ENCODE peak calls at places on chromosome 2, in eight cellular contexts. Z is naive thymus-derived CD4-positive, alpha-beta T cell; O is A549; I is GM13976; J is CD8-positive, alpha-beta memory T cell; G is NCI-H526; M is NCI-H2171 treated with DMSO at 0.1 percent for 48 hours; R is lower lobe of right lung. W is an unnamed sample.

GRCh38 chr2:42340938-42341636 is 19.9 kb downstream of the COX7A2L start:
- DNase-seq in R (no peak), I (no peak), M (no peak), G (no peak), Z (no peak), O (no peak), J (no peak), W (no peak)

GRCh38 chr2:15807418-15808220 is 132.7 kb upstream of the MYCN start:
- DNase-seq in Z (no peak), R (no peak), M (no peak), O (no peak), J (no peak), I (no peak), G (no peak), W (no peak)

GRCh38 chr2:26631815-26632214 is 9.4 kb downstream of the CIB4 start:
- DNase-seq in R (peak), O (no peak), I (no peak), Z (no peak), M (no peak), J (no peak), G (no peak), W (no peak)

GRCh38 chr2:46774499-46775228 is 140.9 kb downstream of the MCFD2 start:
- DNase-seq in O (no peak), Z (no peak), J (no peak), R (no peak), G (no peak), M (no peak), I (no peak), W (no peak)

GRCh38 chr2:10873790-10874437 is 37.8 kb upstream of the KCNF1 start:
- DNase-seq in R (no peak), J (no peak), G (no peak), O (no peak), I (peak), Z (no peak), M (no peak), W (no peak)

GRCh38 chr2:36530983-36531354 is 67.0 kb downstream of the FEZ2 start:
- DNase-seq in I (peak), O (no peak), M (no peak), G (no peak), R (no peak), J (no peak), Z (no peak), W (peak)

GRCh38 chr2:109053716-109054115 is 64.7 kb upstream of the EDAR start:
- DNase-seq in G (no peak), R (no peak), J (no peak), Z (no peak), O (no peak), M (no peak), I (no peak), W (no peak)

GRCh38 chr2:106165556-106165955 is 28.5 kb downstream of the UXS1 start:
- DNase-seq in Z (no peak), J (no peak), M (no peak), G (no peak), I (no peak), R (no peak), O (no peak), W (no peak)

GRCh38 chr2:101360229-101360628 is 27.1 kb downstream of the CREG2 start:
- DNase-seq in Z (no peak), R (no peak), G (no peak), O (peak), I (no peak), M (no peak), J (no peak), W (peak)

GRCh38 chr2:230874876-230875275 is 10.1 kb downstream of the ITM2C start:
- DNase-seq in M (no peak), Z (no peak), O (no peak), G (no peak), I (no peak), J (no peak), R (no peak), W (no peak)

GRCh38 chr2:114550895-114551793 is 108.7 kb downstream of the DPP10 start:
- DNase-seq in O (peak), J (no peak), M (peak), G (peak), R (no peak), I (peak), Z (no peak), W (peak)

GRCh38 chr2:45432406-45432805 is 178.7 kb downstream of the SRBD1 start:
- DNase-seq in R (no peak), J (no peak), I (no peak), M (no peak), G (no peak), Z (no peak), O (peak), W (no peak)

GRCh38 chr2:219662566-219662965 is 35.1 kb downstream of the SLC4A3 start:
- DNase-seq in G (no peak), I (no peak), J (no peak), M (no peak), Z (no peak), O (no peak), R (no peak), W (no peak)

GRCh38 chr2:26712486-26713465 is 20.3 kb downstream of the KCNK3 start:
- DNase-seq in Z (no peak), R (no peak), O (no peak), M (peak), G (no peak), J (no peak), I (no peak), W (no peak)

GRCh38 chr2:62586981-62587380 is 81.0 kb upstream of the TMEM17 start:
- DNase-seq in J (no peak), G (no peak), M (no peak), R (no peak), Z (no peak), I (peak), O (no peak), W (peak)

GRCh38 chr2:53593891-53594585 is 173.6 kb upstream of the CHAC2 start:
- DNase-seq in G (no peak), O (no peak), I (no peak), R (no peak), M (no peak), J (no peak), Z (no peak), W (peak)

GRCh38 chr2:192194065-192194865 is 468 bp downstream of the TMEFF2 start:
- DNase-seq in R (peak), Z (peak), O (no peak), I (no peak), G (peak), M (no peak), J (peak), W (peak)

GRCh38 chr2:241692448-241692847 is 5.8 kb upstream of the DTYMK start:
- DNase-seq in G (no peak), R (no peak), J (no peak), Z (no peak), I (no peak), M (no peak), O (peak), W (peak)

GRCh38 chr2:105489168-105489878 is 90.5 kb upstream of the FHL2 start:
- DNase-seq in I (no peak), Z (no peak), J (no peak), O (no peak), G (no peak), R (no peak), M (no peak), W (peak)